ENCODE peak calls at places on chromosomes 12 and 14, in seven cellular contexts. One of them, this sample, is unnamed.

GRCh38 chr12:81974762-81975161 is 215.6 kb upstream of the PPFIA2 start:
- DNase-seq in NAMALWA: no peak
- DNase-seq in sigmoid colon: no peak
- DNase-seq in stimulated activated CD4-positive, alpha-beta T cell treated with anti-CD3 and anti-CD28 coated beads, Interleukin-1b, Interleukin-23, amount 100 ng/mL, for 24 hours: no peak
- DNase-seq in astrocyte of the cerebellum: no peak
- DNase-seq in foreskin fibroblast: no peak
- DNase-seq in DMS153: no peak
- DNase-seq in this sample: no peak

GRCh38 chr14:58282925-58283593 is 15.3 kb upstream of the ARID4A start:
- DNase-seq in astrocyte of the cerebellum: no peak
- DNase-seq in stimulated activated CD4-positive, alpha-beta T cell treated with anti-CD3 and anti-CD28 coated beads, Interleukin-1b, Interleukin-23, amount 100 ng/mL, for 24 hours: no peak
- DNase-seq in foreskin fibroblast: peak
- DNase-seq in NAMALWA: no peak
- DNase-seq in sigmoid colon: no peak
- DNase-seq in DMS153: no peak
- DNase-seq in this sample: no peak

GRCh38 chr12:62003217-62003616 is 257.0 kb upstream of the USP15 start:
- DNase-seq in astrocyte of the cerebellum: no peak
- DNase-seq in sigmoid colon: no peak
- DNase-seq in NAMALWA: no peak
- DNase-seq in foreskin fibroblast: no peak
- DNase-seq in DMS153: no peak
- DNase-seq in stimulated activated CD4-positive, alpha-beta T cell treated with anti-CD3 and anti-CD28 coated beads, Interleukin-1b, Interleukin-23, amount 100 ng/mL, for 24 hours: no peak
- DNase-seq in this sample: no peak

GRCh38 chr12:90938451-90938850 is 16.5 kb downstream of the CCER1 start:
- DNase-seq in NAMALWA: no peak
- DNase-seq in DMS153: no peak
- DNase-seq in sigmoid colon: no peak
- DNase-seq in stimulated activated CD4-positive, alpha-beta T cell treated with anti-CD3 and anti-CD28 coated beads, Interleukin-1b, Interleukin-23, amount 100 ng/mL, for 24 hours: no peak
- DNase-seq in foreskin fibroblast: peak
- DNase-seq in astrocyte of the cerebellum: no peak
- DNase-seq in this sample: no peak

GRCh38 chr12:51845451-51845850 is 3.1 kb downstream of the FIGNL2 start:
- DNase-seq in foreskin fibroblast: no peak
- DNase-seq in astrocyte of the cerebellum: no peak
- DNase-seq in DMS153: no peak
- DNase-seq in NAMALWA: no peak
- DNase-seq in sigmoid colon: no peak
- DNase-seq in stimulated activated CD4-positive, alpha-beta T cell treated with anti-CD3 and anti-CD28 coated beads, Interleukin-1b, Interleukin-23, amount 100 ng/mL, for 24 hours: no peak
- DNase-seq in this sample: no peak

GRCh38 chr12:57165741-57166140 is 18.3 kb upstream of the LRP1-AS start:
- DNase-seq in DMS153: no peak
- DNase-seq in stimulated activated CD4-positive, alpha-beta T cell treated with anti-CD3 and anti-CD28 coated beads, Interleukin-1b, Interleukin-23, amount 100 ng/mL, for 24 hours: no peak
- DNase-seq in sigmoid colon: no peak
- DNase-seq in astrocyte of the cerebellum: no peak
- DNase-seq in foreskin fibroblast: peak
- DNase-seq in NAMALWA: no peak
- DNase-seq in this sample: no peak

GRCh38 chr12:1922985-1923384 is 4.5 kb upstream of the CACNA2D4 start:
- DNase-seq in sigmoid colon: no peak
- DNase-seq in NAMALWA: no peak
- DNase-seq in DMS153: no peak
- DNase-seq in astrocyte of the cerebellum: no peak
- DNase-seq in stimulated activated CD4-positive, alpha-beta T cell treated with anti-CD3 and anti-CD28 coated beads, Interleukin-1b, Interleukin-23, amount 100 ng/mL, for 24 hours: no peak
- DNase-seq in foreskin fibroblast: no peak
- DNase-seq in this sample: no peak

GRCh38 chr12:14630793-14631192 is 63.1 kb upstream of the PLBD1 start:
- DNase-seq in sigmoid colon: no peak
- DNase-seq in astrocyte of the cerebellum: no peak
- DNase-seq in stimulated activated CD4-positive, alpha-beta T cell treated with anti-CD3 and anti-CD28 coated beads, Interleukin-1b, Interleukin-23, amount 100 ng/mL, for 24 hours: no peak
- DNase-seq in foreskin fibroblast: no peak
- DNase-seq in NAMALWA: no peak
- DNase-seq in DMS153: no peak
- DNase-seq in this sample: no peak

GRCh38 chr14:92472860-92473259 is 40.7 kb upstream of the RIN3 start:
- DNase-seq in stimulated activated CD4-positive, alpha-beta T cell treated with anti-CD3 and anti-CD28 coated beads, Interleukin-1b, Interleukin-23, amount 100 ng/mL, for 24 hours: no peak
- DNase-seq in NAMALWA: no peak
- DNase-seq in foreskin fibroblast: no peak
- DNase-seq in astrocyte of the cerebellum: no peak
- DNase-seq in sigmoid colon: no peak
- DNase-seq in DMS153: no peak
- DNase-seq in this sample: no peak

GRCh38 chr12:113604666-113605065 is 133.0 kb upstream of the LHX5 start:
- DNase-seq in stimulated activated CD4-positive, alpha-beta T cell treated with anti-CD3 and anti-CD28 coated beads, Interleukin-1b, Interleukin-23, amount 100 ng/mL, for 24 hours: no peak
- DNase-seq in sigmoid colon: no peak
- DNase-seq in NAMALWA: no peak
- DNase-seq in astrocyte of the cerebellum: no peak
- DNase-seq in foreskin fibroblast: no peak
- DNase-seq in DMS153: no peak
- DNase-seq in this sample: no peak

GRCh38 chr12:96814200-96814599 is 92.9 kb upstream of the NEDD1 start:
- DNase-seq in foreskin fibroblast: no peak
- DNase-seq in astrocyte of the cerebellum: no peak
- DNase-seq in sigmoid colon: no peak
- DNase-seq in NAMALWA: no peak
- DNase-seq in DMS153: no peak
- DNase-seq in stimulated activated CD4-positive, alpha-beta T cell treated with anti-CD3 and anti-CD28 coated beads, Interleukin-1b, Interleukin-23, amount 100 ng/mL, for 24 hours: no peak
- DNase-seq in this sample: no peak

GRCh38 chr12:53078425-53079225 is 565 bp downstream of the SPRYD3 start:
- DNase-seq in stimulated activated CD4-positive, alpha-beta T cell treated with anti-CD3 and anti-CD28 coated beads, Interleukin-1b, Interleukin-23, amount 100 ng/mL, for 24 hours: no peak
- DNase-seq in DMS153: no peak
- DNase-seq in astrocyte of the cerebellum: no peak
- DNase-seq in sigmoid colon: peak
- DNase-seq in foreskin fibroblast: peak
- DNase-seq in NAMALWA: peak
- DNase-seq in this sample: no peak

GRCh38 chr12:39375206-39375808 is 67.6 kb downstream of the KIF21A start:
- DNase-seq in DMS153: no peak
- DNase-seq in sigmoid colon: no peak
- DNase-seq in stimulated activated CD4-positive, alpha-beta T cell treated with anti-CD3 and anti-CD28 coated beads, Interleukin-1b, Interleukin-23, amount 100 ng/mL, for 24 hours: no peak
- DNase-seq in NAMALWA: peak
- DNase-seq in astrocyte of the cerebellum: peak
- DNase-seq in foreskin fibroblast: no peak
- DNase-seq in this sample: no peak

GRCh38 chr12:26046203-26046602 is 78.6 kb downstream of the BHLHE41 start:
- DNase-seq in astrocyte of the cerebellum: no peak
- DNase-seq in sigmoid colon: no peak
- DNase-seq in foreskin fibroblast: no peak
- DNase-seq in stimulated activated CD4-positive, alpha-beta T cell treated with anti-CD3 and anti-CD28 coated beads, Interleukin-1b, Interleukin-23, amount 100 ng/mL, for 24 hours: no peak
- DNase-seq in DMS153: no peak
- DNase-seq in NAMALWA: no peak
- DNase-seq in this sample: no peak

GRCh38 chr12:118061011-118061875 is at the start of gene WSB2:
- DNase-seq in sigmoid colon: peak
- DNase-seq in astrocyte of the cerebellum: no peak
- DNase-seq in NAMALWA: peak
- DNase-seq in DMS153: peak
- DNase-seq in stimulated activated CD4-positive, alpha-beta T cell treated with anti-CD3 and anti-CD28 coated beads, Interleukin-1b, Interleukin-23, amount 100 ng/mL, for 24 hours: peak
- DNase-seq in foreskin fibroblast: peak
- DNase-seq in this sample: peak

GRCh38 chr14:55881577-55882241 is 236.5 kb upstream of the PELI2 start:
- DNase-seq in foreskin fibroblast: peak
- DNase-seq in astrocyte of the cerebellum: no peak
- DNase-seq in sigmoid colon: no peak
- DNase-seq in stimulated activated CD4-positive, alpha-beta T cell treated with anti-CD3 and anti-CD28 coated beads, Interleukin-1b, Interleukin-23, amount 100 ng/mL, for 24 hours: no peak
- DNase-seq in DMS153: no peak
- DNase-seq in NAMALWA: no peak
- DNase-seq in this sample: no peak

GRCh38 chr14:104933721-104934379 is 9.2 kb downstream of the PLD4 start:
- DNase-seq in astrocyte of the cerebellum: no peak
- DNase-seq in stimulated activated CD4-positive, alpha-beta T cell treated with anti-CD3 and anti-CD28 coated beads, Interleukin-1b, Interleukin-23, amount 100 ng/mL, for 24 hours: no peak
- DNase-seq in NAMALWA: no peak
- DNase-seq in foreskin fibroblast: no peak
- DNase-seq in DMS153: no peak
- DNase-seq in sigmoid colon: peak
- DNase-seq in this sample: no peak

GRCh38 chr12:76449572-76449971 is 101.4 kb upstream of the BBS10 start:
- DNase-seq in foreskin fibroblast: peak
- DNase-seq in astrocyte of the cerebellum: no peak
- DNase-seq in sigmoid colon: no peak
- DNase-seq in stimulated activated CD4-positive, alpha-beta T cell treated with anti-CD3 and anti-CD28 coated beads, Interleukin-1b, Interleukin-23, amount 100 ng/mL, for 24 hours: no peak
- DNase-seq in NAMALWA: no peak
- DNase-seq in DMS153: no peak
- DNase-seq in this sample: no peak

GRCh38 chr12:80792861-80793260 is 76.1 kb downstream of the MYF5 start:
- DNase-seq in stimulated activated CD4-positive, alpha-beta T cell treated with anti-CD3 and anti-CD28 coated beads, Interleukin-1b, Interleukin-23, amount 100 ng/mL, for 24 hours: no peak
- DNase-seq in sigmoid colon: no peak
- DNase-seq in NAMALWA: no peak
- DNase-seq in astrocyte of the cerebellum: no peak
- DNase-seq in DMS153: no peak
- DNase-seq in foreskin fibroblast: peak
- DNase-seq in this sample: no peak

GRCh38 chr14:99177876-99178630 is 93.9 kb downstream of the BCL11B start:
- DNase-seq in sigmoid colon: peak
- DNase-seq in DMS153: no peak
- DNase-seq in NAMALWA: no peak
- DNase-seq in stimulated activated CD4-positive, alpha-beta T cell treated with anti-CD3 and anti-CD28 coated beads, Interleukin-1b, Interleukin-23, amount 100 ng/mL, for 24 hours: no peak
- DNase-seq in foreskin fibroblast: no peak
- DNase-seq in astrocyte of the cerebellum: no peak
- DNase-seq in this sample: no peak

This sample was measured in NCI-H1930.